ENCODE peak calls at places on chromosomes 13 and 19, in five cellular contexts. P, H, O, C and A are unnamed samples.

GRCh38 chr19:54297759-54298305 is 15.1 kb downstream of the LILRA5 start:
- DNase-seq in P (peak), H (no peak), O (peak), C (no peak), A (no peak)

GRCh38 chr13:27168086-27168485 is 3.5 kb downstream of the USP12 start:
- DNase-seq in P (no peak), H (no peak), O (no peak), C (peak), A (no peak)

GRCh38 chr19:2015611-2015950 is at the start of gene BTBD2:
- DNase-seq in P (peak), H (peak), O (no peak), C (no peak), A (peak)

GRCh38 chr19:43488179-43488578 is 16.4 kb downstream of the PHLDB3 start:
- DNase-seq in P (no peak), H (no peak), O (no peak), C (no peak), A (no peak)

GRCh38 chr13:47459512-47459911 is 541.6 kb downstream of the SUCLA2 start:
- DNase-seq in P (no peak), H (peak), O (peak), C (no peak), A (peak)

GRCh38 chr13:95239293-95239692 is 62.0 kb downstream of the ABCC4 start:
- DNase-seq in P (no peak), H (peak), O (no peak), C (no peak), A (no peak)

GRCh38 chr13:23822252-23822824 is 66.9 kb downstream of the MIPEP start:
- DNase-seq in P (no peak), H (peak), O (no peak), C (no peak), A (no peak)

GRCh38 chr19:1154731-1155351 is 19.2 kb downstream of the SBNO2 start:
- DNase-seq in P (no peak), H (peak), O (no peak), C (peak), A (peak)

GRCh38 chr13:98978280-98978679 is 416 bp upstream of the DOCK9 start:
- DNase-seq in P (peak), H (peak), O (no peak), C (peak), A (no peak)

GRCh38 chr19:47518854-47519253 is 4.0 kb upstream of the NAPA start:
- DNase-seq in P (no peak), H (no peak), O (no peak), C (no peak), A (no peak)

GRCh38 chr13:27028683-27029480 is 142.7 kb downstream of the USP12 start:
- DNase-seq in P (no peak), H (no peak), O (no peak), C (no peak), A (no peak)

GRCh38 chr19:16714702-16715294 is 4.8 kb upstream of the NWD1 start:
- DNase-seq in P (peak), H (peak), O (peak), C (peak), A (peak)

GRCh38 chr13:33270906-33271538 is 14.5 kb downstream of the STARD13 start:
- DNase-seq in P (no peak), H (peak), O (no peak), C (no peak), A (no peak)
- H3K4me2 ChIP-seq in P (no peak), H (peak), O (no peak), C (no peak), A (no peak)

GRCh38 chr19:56994251-56995017 is 125.4 kb upstream of the USP29 start:
- DNase-seq in P (no peak), H (no peak), O (no peak), C (no peak), A (no peak)
- H3K4me3 ChIP-seq in P (no peak), H (no peak), O (no peak), C (no peak), A (no peak)

DNA sequence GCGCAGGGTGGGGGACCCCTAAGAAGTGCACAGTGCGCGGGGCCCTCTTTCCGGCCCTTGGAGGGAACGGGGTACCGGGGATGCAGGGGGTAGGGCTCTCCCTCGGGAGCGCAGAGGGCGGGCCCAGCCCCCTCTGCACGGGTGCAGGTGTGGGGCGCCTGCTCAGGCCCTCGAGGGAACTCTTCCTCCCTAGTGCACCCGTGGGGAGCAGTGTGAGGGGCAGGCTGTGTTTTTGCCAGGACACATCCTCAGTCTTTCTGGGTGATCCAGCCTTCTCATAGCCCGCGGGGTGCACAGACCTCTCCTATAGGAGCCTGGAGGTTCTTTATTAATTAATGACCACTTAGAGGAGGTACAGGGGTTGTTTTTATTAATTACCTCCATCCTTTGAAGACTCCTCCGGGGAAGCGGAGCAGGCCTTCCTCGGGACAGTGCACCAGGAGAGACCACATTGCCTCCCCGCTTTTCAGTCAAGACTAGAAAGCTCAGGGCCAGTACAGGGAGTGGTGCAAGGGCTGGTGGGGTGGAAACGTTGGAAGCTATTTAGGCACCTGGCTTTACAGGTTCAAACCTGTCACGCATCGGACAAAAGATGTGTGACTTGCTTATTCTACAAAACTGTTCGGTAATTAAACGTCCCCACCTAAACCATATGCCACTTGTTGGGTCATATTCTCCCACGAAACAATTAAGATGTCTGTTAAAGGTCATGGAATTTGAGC is 598 bp upstream of the GJB6 start:
- DNase-seq in P (no peak), H (no peak), O (no peak), C (no peak), A (no peak)
- H3K4me2 ChIP-seq in P (no peak), H (no peak), O (peak), C (no peak), A (peak)

DNA sequence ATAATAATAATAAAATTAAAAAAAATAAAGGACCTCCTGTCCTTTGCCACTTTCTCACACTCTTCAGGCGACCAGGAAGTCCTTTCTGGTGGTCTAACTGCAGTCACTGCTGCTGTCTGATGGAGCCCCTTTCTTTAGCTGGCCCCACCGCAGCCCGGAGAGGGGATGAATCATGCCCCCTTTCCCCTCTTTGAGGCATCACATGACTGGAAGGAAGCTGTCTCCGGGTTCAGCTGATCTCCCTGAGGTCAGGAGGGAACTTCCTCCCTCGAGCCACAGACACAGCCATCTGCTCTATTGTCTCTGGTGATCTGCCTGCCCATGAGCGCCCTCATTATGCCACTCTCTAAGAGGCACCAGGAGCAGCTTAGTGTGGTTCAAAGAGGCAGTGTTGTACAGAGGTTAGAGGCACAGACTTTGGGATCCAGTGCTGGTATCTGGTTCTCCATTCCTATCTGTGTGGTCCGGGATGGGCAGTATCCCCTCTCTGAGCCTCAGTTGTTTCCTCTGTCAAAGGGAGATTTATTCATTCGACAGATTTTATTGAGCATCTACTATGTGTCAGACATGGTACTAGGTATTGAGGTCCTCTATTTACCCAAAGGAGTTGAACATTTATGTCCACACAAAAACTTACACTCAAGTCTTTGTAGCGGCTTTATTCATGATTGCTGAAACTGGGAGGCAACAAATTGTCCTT is 30.0 kb downstream of the VAV1 start:
- DNase-seq in P (peak), H (no peak), O (peak), C (peak), A (no peak)
- H3K4me3 ChIP-seq in P (peak), H (no peak), O (no peak), C (no peak), A (no peak)

GRCh38 chr13:97026759-97027555 is 32.7 kb upstream of the OXGR1 start:
- DNase-seq in P (no peak), H (no peak), O (no peak), C (peak), A (no peak)
- H3K4me2 ChIP-seq in P (no peak), H (no peak), O (no peak), C (peak), A (no peak)